ENCODE peak calls at places on chromosomes 6 and 20, in four cellular contexts. One of them, this sample, is unnamed.

GRCh38 chr6:10082385-10082784 is 332.5 kb downstream of the TFAP2A start:
- DNase-seq in upper lobe of left lung: no peak
- DNase-seq in breast epithelium: no peak
- DNase-seq in GM12892: no peak
- DNase-seq in this sample: no peak

GRCh38 chr6:11356404-11357155 is 124.1 kb upstream of the NEDD9 start:
- DNase-seq in breast epithelium: no peak
- DNase-seq in GM12892: no peak
- DNase-seq in upper lobe of left lung: peak
- DNase-seq in this sample: peak

GRCh38 chr20:42945194-42945593 is 244.5 kb downstream of the PTPRT start:
- DNase-seq in GM12892: no peak
- DNase-seq in upper lobe of left lung: no peak
- DNase-seq in breast epithelium: no peak
- DNase-seq in this sample: no peak

GRCh38 chr6:156727715-156728385 is 49.3 kb upstream of the ARID1B start:
- DNase-seq in GM12892: no peak
- DNase-seq in upper lobe of left lung: no peak
- DNase-seq in breast epithelium: no peak
- DNase-seq in this sample: no peak

GRCh38 chr6:155272353-155273222 is 8.8 kb downstream of the CLDN20 start:
- DNase-seq in breast epithelium: no peak
- DNase-seq in upper lobe of left lung: no peak
- DNase-seq in GM12892: no peak
- DNase-seq in this sample: no peak

GRCh38 chr6:105484238-105485161 is 81.6 kb upstream of the PREP start:
- DNase-seq in GM12892: no peak
- DNase-seq in upper lobe of left lung: no peak
- DNase-seq in breast epithelium: no peak
- DNase-seq in this sample: no peak

GRCh38 chr6:29685718-29686326 is 4.9 kb upstream of the ZFP57 start:
- DNase-seq in breast epithelium: no peak
- DNase-seq in GM12892: no peak
- DNase-seq in upper lobe of left lung: no peak
- DNase-seq in this sample: no peak

GRCh38 chr6:12147557-12148316 is 135.6 kb downstream of the HIVEP1 start:
- DNase-seq in GM12892: no peak
- DNase-seq in upper lobe of left lung: no peak
- DNase-seq in breast epithelium: no peak
- DNase-seq in this sample: no peak

GRCh38 chr6:157236040-157236725 is 87.1 kb downstream of the TMEM242 start:
- DNase-seq in upper lobe of left lung: no peak
- DNase-seq in GM12892: no peak
- DNase-seq in breast epithelium: no peak
- DNase-seq in this sample: no peak

GRCh38 chr20:833450-834150 is at the start of gene FAM110A:
- DNase-seq in upper lobe of left lung: peak
- DNase-seq in breast epithelium: peak
- DNase-seq in GM12892: peak
- DNase-seq in this sample: peak

DNA sequence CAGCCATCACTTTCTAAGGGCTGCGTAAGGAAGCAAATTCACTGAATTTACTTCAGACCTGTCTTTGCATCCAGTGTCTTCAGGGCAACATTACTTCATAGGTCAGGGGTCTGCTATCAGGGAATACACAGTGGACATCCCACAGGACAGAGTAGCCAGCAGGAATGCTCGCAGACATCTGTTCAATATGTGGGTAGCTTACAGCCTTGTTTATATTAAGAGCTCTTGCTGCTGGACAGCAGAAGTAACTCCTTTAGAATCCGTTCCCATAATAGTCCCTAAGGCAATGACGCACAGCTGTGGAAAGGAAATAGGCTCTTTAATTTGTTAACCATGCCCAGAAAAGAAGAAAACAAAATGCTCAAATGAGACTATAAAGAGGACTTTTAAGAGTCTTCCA is 198.7 kb downstream of the MOXD1 start:
- DNase-seq in upper lobe of left lung: no peak
- DNase-seq in GM12892: no peak
- DNase-seq in breast epithelium: no peak
- DNase-seq in this sample: no peak
- TF ChIP-seq POLR2AphosphoS5 in upper lobe of left lung: no peak
- TF ChIP-seq POLR2AphosphoS5 in GM12892: no peak
- TF ChIP-seq POLR2AphosphoS5 in breast epithelium: no peak
- TF ChIP-seq POLR2AphosphoS5 in this sample: no peak

DNA sequence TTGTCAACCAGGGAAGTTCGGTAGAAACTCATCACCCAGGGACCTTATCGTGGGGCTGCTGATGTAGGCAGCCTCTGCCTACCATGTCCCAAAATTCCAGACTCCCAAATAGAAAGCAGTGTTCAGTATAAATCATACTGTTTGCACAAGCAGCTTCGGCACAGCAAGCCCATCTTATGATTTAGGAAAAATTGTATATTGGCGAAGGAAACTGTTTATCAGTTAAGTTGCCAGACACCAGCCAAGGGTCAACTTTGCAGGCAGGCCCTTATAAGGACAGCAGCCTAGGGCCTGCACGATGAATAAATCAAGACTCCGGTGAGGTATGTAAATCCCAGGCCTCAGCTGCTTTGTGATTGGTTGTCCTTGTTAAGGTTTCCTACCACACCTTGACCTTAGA is 36.8 kb downstream of the GFOD1 start:
- DNase-seq in upper lobe of left lung: no peak
- DNase-seq in breast epithelium: no peak
- DNase-seq in GM12892: no peak
- DNase-seq in this sample: no peak
- TF ChIP-seq POLR2AphosphoS5 in upper lobe of left lung: no peak
- TF ChIP-seq POLR2AphosphoS5 in breast epithelium: no peak
- TF ChIP-seq POLR2AphosphoS5 in GM12892: no peak
- TF ChIP-seq POLR2AphosphoS5 in this sample: no peak

DNA sequence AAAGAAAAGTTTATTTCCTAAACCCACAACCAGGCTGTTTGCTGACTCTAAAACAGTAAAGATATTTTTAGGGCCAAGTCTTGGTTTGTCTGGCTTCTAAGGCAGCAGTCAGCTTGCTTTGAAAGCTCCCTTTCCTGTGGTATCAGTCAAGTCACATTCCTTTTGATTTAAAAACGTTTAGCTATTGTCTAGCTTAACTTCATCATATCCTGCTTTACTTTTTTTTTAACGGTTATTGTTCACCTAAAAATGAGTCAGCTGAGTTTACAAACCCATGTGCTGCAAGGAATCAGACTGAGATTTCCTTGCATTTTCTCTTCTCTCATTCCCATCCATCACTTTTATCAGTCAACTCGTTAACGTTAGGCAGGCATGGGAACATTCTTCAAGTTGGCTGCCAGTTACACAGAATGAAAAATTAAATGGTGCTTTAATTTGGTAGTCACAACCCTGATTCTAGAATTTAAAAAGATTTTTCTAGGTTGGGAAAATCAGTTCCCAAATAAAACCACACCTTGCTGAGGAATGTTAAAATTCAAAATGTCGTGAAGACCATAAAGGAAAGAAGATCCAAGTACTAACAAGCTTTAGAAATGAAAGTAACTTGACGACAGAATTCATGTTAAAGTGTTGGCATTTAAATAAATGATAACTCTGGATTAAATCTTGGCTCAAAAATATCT is 45.9 kb downstream of the ELOVL5 start:
- DNase-seq in breast epithelium: no peak
- DNase-seq in GM12892: no peak
- DNase-seq in upper lobe of left lung: no peak
- DNase-seq in this sample: no peak
- TF ChIP-seq POLR2AphosphoS5 in breast epithelium: no peak
- TF ChIP-seq POLR2AphosphoS5 in GM12892: no peak
- TF ChIP-seq POLR2AphosphoS5 in upper lobe of left lung: no peak
- TF ChIP-seq POLR2AphosphoS5 in this sample: no peak

GRCh38 chr6:132527791-132528190 is 10.3 kb upstream of the TAAR9 start:
- DNase-seq in GM12892: no peak
- DNase-seq in upper lobe of left lung: no peak
- DNase-seq in breast epithelium: no peak
- DNase-seq in this sample: no peak
- TF ChIP-seq POLR2AphosphoS5 in GM12892: no peak
- TF ChIP-seq POLR2AphosphoS5 in upper lobe of left lung: no peak
- TF ChIP-seq POLR2AphosphoS5 in breast epithelium: no peak
- TF ChIP-seq POLR2AphosphoS5 in this sample: no peak